ENCODE peak calls at places on chromosomes 1 and 21, in six cellular contexts. V, F, T, R, C and N are unnamed samples. For H3K9me3, the result is how much of the 10 kb centered on the place peaks cover.

GRCh38 chr1:22662318-22662717 is 9.3 kb downstream of the C1QB start:
- DNase-seq in F (no peak), V (no peak), R (no peak), T (no peak), C (no peak), N (peak)

GRCh38 chr1:35350872-35351271 is 82.4 kb downstream of the ZMYM4 start:
- DNase-seq in F (peak), R (no peak), C (peak), T (no peak), V (no peak), N (no peak)

GRCh38 chr1:29121951-29122661 is 1.6 kb downstream of the TMEM200B start:
- DNase-seq in T (peak), R (peak), V (no peak), F (peak), C (peak), N (no peak)

GRCh38 chr1:58618303-58618702 is 41.3 kb upstream of the TACSTD2 start:
- DNase-seq in C (no peak), T (no peak), F (no peak), V (peak), R (peak), N (peak)

GRCh38 chr1:145887631-145888030 is 2.0 kb upstream of the ANKRD35 start:
- DNase-seq in T (no peak), F (no peak), C (no peak), V (no peak), R (no peak), N (no peak)

GRCh38 chr1:31354266-31354665 is 18.6 kb downstream of the FABP3 start:
- DNase-seq in F (no peak), R (peak), T (no peak), C (no peak), V (no peak), N (no peak)

GRCh38 chr21:37532868-37533780 is 166.6 kb downstream of the DYRK1A start:
- DNase-seq in T (no peak), C (no peak), R (no peak), V (no peak), F (no peak), N (peak)

GRCh38 chr1:28668956-28669719 is 554 bp downstream of the GMEB1 start:
- DNase-seq in F (peak), T (peak), R (peak), C (peak), V (no peak), N (peak)

GRCh38 chr1:119286587-119287181 is 81.9 kb upstream of the HAO2 start:
- DNase-seq in C (no peak), F (no peak), T (no peak), R (peak), V (no peak), N (no peak)

GRCh38 chr1:234755449-234755863 is 145.5 kb upstream of the IRF2BP2 start:
- DNase-seq in R (peak), C (peak), V (no peak), T (peak), F (peak), N (peak)

GRCh38 chr21:29187939-29188338 is 57.5 kb downstream of the MAP3K7CL start:
- DNase-seq in V (peak), C (no peak), T (peak), R (peak), F (no peak), N (peak)

GRCh38 chr1:206002160-206002559 is 1.0 kb downstream of the RAB7B start:
- DNase-seq in V (peak), R (no peak), T (no peak), F (no peak), C (no peak), N (no peak)

GRCh38 chr1:30414086-30414850 is 309.1 kb downstream of the MATN1 start:
- DNase-seq in R (no peak), C (no peak), F (no peak), V (no peak), T (peak), N (no peak)

GRCh38 chr1:161864577-161864976 is 98.5 kb downstream of the ATF6 start:
- DNase-seq in R (peak), C (peak), V (no peak), T (peak), F (no peak), N (no peak)

GRCh38 chr1:181448461-181448860 is 34.9 kb upstream of the CACNA1E start:
- DNase-seq in R (no peak), F (no peak), C (no peak), T (no peak), V (no peak), N (no peak)

GRCh38 chr1:240008298-240008697 is 83.4 kb upstream of the FMN2 start:
- DNase-seq in V (no peak), F (no peak), T (no peak), R (no peak), C (no peak), N (no peak)

GRCh38 chr1:100188617-100189016 is 10.6 kb upstream of the LRRC39 start:
- DNase-seq in F (peak), C (peak), T (no peak), V (no peak), R (peak), N (no peak)

GRCh38 chr1:46203738-46204405 is 738 bp downstream of the LURAP1 start:
- DNase-seq in T (no peak), R (no peak), C (no peak), V (no peak), F (no peak), N (no peak)

GRCh38 chr1:32241011-32241763 is 5.8 kb upstream of the FAM167B start:
- DNase-seq in F (peak), R (peak), T (peak), V (peak), C (peak), N (peak)

GRCh38 chr1:201876148-201876547 is 12.6 kb upstream of the SHISA4 start:
- DNase-seq in F (no peak), V (no peak), T (no peak), R (no peak), C (no peak), N (no peak)

GRCh38 chr1:22821027-22821426 is 110.4 kb downstream of the EPHB2 start:
- DNase-seq in F (no peak), C (no peak), R (no peak), T (no peak), V (no peak), N (no peak)

GRCh38 chr1:154865442-154866256 is 4.4 kb downstream of the KCNN3 start:
- DNase-seq in V (no peak), T (no peak), R (no peak), F (no peak), C (no peak), N (no peak)

GRCh38 chr1:219385786-219386427 is 212.2 kb downstream of the LYPLAL1 start:
- DNase-seq in R (peak), F (peak), C (peak), T (no peak), V (no peak), N (peak)

GRCh38 chr1:150976879-150977694 is 2.5 kb upstream of the CERS2 start:
- DNase-seq in F (peak), C (peak), R (peak), V (peak), T (peak), N (peak)

GRCh38 chr1:10980094-10980577 is 32.3 kb upstream of the TARDBP start:
- DNase-seq in T (peak), V (peak), F (peak), C (peak), R (peak), N (peak)

GRCh38 chr1:38287547-38287946 is 241.0 kb upstream of the POU3F1 start:
- DNase-seq in V (no peak), R (no peak), T (no peak), F (no peak), C (no peak), N (no peak)

GRCh38 chr1:235588156-235588555 is 61.4 kb downstream of the GNG4 start:
- DNase-seq in V (no peak), F (no peak), R (no peak), T (no peak), C (no peak), N (no peak)

GRCh38 chr1:35377553-35377952 is 109.0 kb downstream of the ZMYM4 start:
- DNase-seq in V (no peak), T (no peak), F (no peak), C (no peak), R (no peak), N (no peak)

GRCh38 chr1:152954436-152954835 is 7.4 kb downstream of the SPRR5 start:
- DNase-seq in F (no peak), T (no peak), V (no peak), C (no peak), R (peak), N (no peak)

GRCh38 chr1:224499204-224499603 is 64.6 kb upstream of the WDR26 start:
- DNase-seq in C (no peak), T (no peak), F (no peak), V (no peak), R (no peak), N (no peak)

GRCh38 chr1:224211262-224211962 is 28.4 kb downstream of the DEGS1 start:
- DNase-seq in C (peak), T (no peak), F (no peak), R (peak), V (no peak), N (peak)

GRCh38 chr1:101428562-101428961 is 191.7 kb downstream of the S1PR1 start:
- DNase-seq in R (no peak), T (no peak), V (no peak), F (no peak), C (no peak), N (no peak)

GRCh38 chr1:183444243-183444642 is 26.1 kb upstream of the NMNAT2 start:
- DNase-seq in T (no peak), R (no peak), F (no peak), C (no peak), V (no peak), N (no peak)

GRCh38 chr21:39318091-39318959 is 4.9 kb upstream of the BRWD1 start:
- DNase-seq in V (no peak), R (no peak), C (no peak), F (no peak), T (no peak), N (no peak)

GRCh38 chr1:212368073-212368484 is 46.6 kb downstream of the PACC1 start:
- DNase-seq in T (no peak), R (peak), C (peak), F (peak), V (no peak), N (peak)

GRCh38 chr1:1784933-1785332 is 6.7 kb upstream of the NADK start:
- DNase-seq in T (no peak), V (no peak), R (no peak), F (no peak), C (no peak), N (no peak)

GRCh38 chr1:202873026-202873425 is 15.9 kb downstream of the RABIF start:
- DNase-seq in F (no peak), C (no peak), R (no peak), T (no peak), V (no peak), N (no peak)

GRCh38 chr1:32759997-32760623 is 57.0 kb downstream of the YARS1 start:
- DNase-seq in C (no peak), V (peak), R (peak), F (no peak), T (peak), N (peak)

GRCh38 chr21:26005464-26005863 is 165.1 kb downstream of the APP start:
- DNase-seq in T (no peak), F (no peak), V (no peak), C (no peak), R (no peak), N (no peak)

GRCh38 chr21:43287111-43287973 is 118.5 kb downstream of the CRYAA start:
- DNase-seq in F (no peak), T (no peak), C (no peak), R (no peak), V (no peak), N (no peak)

GRCh38 chr1:17125756-17126237 is 6.5 kb upstream of the PADI2 start:
- DNase-seq in R (peak), T (peak), F (peak), C (peak), V (peak), N (peak)
- TF ChIP-seq CTCF in R (peak), T (peak), F (peak), C (peak), V (peak), N (peak)

DNA sequence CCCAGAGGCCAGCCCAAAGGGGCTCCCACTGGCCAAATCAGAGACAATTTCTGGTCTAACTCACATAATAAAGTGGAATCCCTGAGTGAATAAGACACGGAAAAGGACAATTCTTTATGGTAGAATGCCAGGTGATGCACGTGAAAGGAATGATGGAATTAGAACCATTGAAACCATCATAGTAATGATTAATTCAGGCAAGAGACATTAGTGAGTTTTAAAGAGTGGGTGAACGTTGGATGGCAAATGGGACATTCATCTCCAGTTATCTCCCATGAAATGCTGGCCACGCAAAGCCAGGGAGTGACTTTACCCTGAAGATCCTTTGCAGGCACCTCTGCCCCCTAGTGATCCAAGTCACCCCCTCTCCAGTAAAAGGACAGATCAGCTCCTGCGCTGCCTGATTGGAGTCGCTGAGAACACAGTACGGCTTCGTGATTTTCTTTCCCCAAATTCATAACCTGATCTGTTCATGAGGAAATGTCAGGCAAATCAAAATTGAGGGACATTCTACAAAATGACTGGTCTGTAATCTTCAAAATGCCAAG is 87.5 kb downstream of the AJAP1 start:
- DNase-seq in F (no peak), T (no peak), R (no peak), C (no peak), V (no peak), N (no peak)
- H3K9me3 ChIP-seq in F (under half), T (under half), R (under half), C (under half), V (under half), N (under half)

GRCh38 chr1:229855999-229856650 is 210.9 kb upstream of the GALNT2 start:
- DNase-seq in V (no peak), T (no peak), C (no peak), R (no peak), F (no peak), N (peak)
- H3K27ac ChIP-seq in V (no peak), T (no peak), C (no peak), R (no peak), F (no peak), N (peak)

DNA sequence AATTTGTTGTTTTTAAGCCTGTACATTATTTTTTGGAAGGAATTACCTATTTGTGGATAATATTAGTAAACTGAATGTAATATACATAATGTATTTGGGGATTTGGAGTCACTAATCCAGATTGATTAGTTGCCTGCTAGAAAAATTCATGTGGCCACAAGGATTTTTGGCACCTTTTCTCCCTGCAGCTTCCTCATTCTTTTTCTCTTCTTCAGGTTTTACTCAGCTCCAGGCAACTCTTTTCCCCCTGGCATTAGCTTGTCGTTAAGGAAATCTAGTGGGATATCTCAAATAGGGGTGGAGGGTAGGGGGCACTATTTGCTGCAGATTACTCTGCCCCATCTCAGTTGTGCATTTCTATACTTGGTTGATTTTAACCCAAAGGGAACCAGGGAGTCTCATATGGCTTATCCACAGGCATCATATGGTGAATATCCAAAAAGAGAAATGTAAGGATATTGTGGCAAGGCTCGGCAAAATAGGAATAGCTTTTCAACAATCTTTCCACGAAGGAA is 203.1 kb downstream of the NFIA start:
- DNase-seq in T (no peak), C (no peak), V (no peak), R (no peak), F (no peak), N (no peak)
- TF ChIP-seq CTCF in T (no peak), C (no peak), V (no peak), R (no peak), F (no peak), N (no peak)

DNA sequence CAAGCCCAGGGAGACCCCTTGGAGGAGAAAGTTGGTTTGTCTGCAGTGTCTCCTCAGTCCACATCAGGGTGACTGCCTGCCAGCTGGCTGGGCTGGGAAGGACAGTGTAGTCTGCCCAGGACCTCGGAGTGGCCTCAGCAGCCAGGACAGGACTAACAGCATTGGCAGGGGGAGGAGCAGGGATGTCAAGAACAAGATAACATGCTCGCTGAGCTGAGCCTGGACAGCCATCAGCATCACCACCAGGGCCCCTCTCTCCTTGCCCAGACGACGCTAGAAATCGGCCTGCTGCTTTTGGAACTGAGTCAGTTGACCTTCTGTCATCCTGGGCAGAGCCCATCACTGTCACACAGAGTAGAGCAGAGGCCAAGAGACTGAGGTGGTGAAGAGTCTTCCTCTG is 83.6 kb upstream of the CNTN2 start:
- DNase-seq in T (no peak), C (peak), R (no peak), F (peak), V (no peak), N (no peak)
- H3K9me3 ChIP-seq in T (under half), C (under half), R (under half), F (under half), V (under half), N (under half)

DNA sequence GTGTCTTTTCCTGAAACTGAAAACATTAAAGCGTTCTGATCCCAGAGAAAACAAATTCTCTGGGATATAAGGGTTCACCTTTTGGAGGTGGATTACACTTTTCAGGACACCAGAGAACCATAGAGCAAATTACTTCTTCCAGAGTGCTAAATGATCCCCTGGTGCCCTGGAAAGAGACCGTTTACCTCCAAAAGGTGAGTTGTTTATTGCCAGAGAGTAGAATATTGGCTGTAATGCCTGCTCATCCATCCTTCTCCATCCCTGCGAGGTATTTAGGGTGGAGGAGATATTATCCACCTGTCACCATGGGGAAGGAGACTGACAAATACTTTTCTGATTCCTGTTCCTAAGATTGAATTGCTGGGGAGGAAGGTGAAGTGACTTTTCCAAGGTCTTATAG is 30.4 kb downstream of the PBX1 start:
- DNase-seq in R (no peak), T (no peak), F (no peak), C (no peak), V (no peak), N (no peak)
- H3K27ac ChIP-seq in R (no peak), T (peak), F (peak), C (no peak), V (peak), N (peak)

GRCh38 chr21:41861987-41862386 is 17.2 kb downstream of the PRDM15 start:
- DNase-seq in T (no peak), F (no peak), C (no peak), V (no peak), R (no peak), N (no peak)
- TF ChIP-seq CTCF in T (no peak), F (no peak), C (no peak), V (no peak), R (no peak), N (no peak)

GRCh38 chr1:168161459-168161858 is 17.3 kb upstream of the TIPRL start:
- DNase-seq in V (no peak), C (no peak), T (no peak), R (no peak), F (no peak), N (no peak)

GRCh38 chr1:168159251-168159650 is 19.5 kb upstream of the TIPRL start:
- DNase-seq in T (no peak), C (no peak), F (no peak), V (no peak), R (no peak), N (no peak)

GRCh38 chr1:168159979-168160378 is 18.8 kb upstream of the TIPRL start:
- DNase-seq in T (no peak), C (no peak), V (no peak), F (no peak), R (no peak), N (no peak)

GRCh38 chr1:168155910-168156309 is 19.2 kb upstream of the GPR161 start:
- DNase-seq in F (no peak), R (no peak), C (no peak), V (no peak), T (no peak), N (no peak)

DNA sequence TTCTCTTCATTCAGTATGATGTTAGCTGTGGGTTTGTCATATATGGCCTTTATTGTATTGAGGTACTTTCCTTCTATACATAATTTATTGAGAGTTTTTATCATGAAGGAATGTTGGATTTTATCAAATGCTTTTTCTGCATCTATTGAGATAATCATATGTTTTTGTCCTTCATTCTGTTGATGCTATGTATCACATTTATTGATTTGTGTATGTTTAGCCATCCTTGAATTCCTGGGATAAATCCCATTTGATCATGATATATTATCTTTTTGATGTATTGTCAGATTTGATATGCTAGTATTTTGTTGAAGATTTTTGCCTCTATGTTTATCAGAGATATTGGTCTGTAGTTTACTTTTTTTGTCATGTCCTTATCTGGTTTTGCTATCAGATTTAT is 20.9 kb upstream of the GPR161 start:
- DNase-seq in R (no peak), T (no peak), F (no peak), C (no peak), V (no peak), N (no peak)
- H3K9me3 ChIP-seq in R (under half), T (under half), F (under half), C (under half), V (under half), N (under half)

GRCh38 chr1:231062500-231063270 is 22.6 kb upstream of the FAM89A start:
- DNase-seq in R (no peak), T (no peak), F (no peak), C (no peak), V (no peak), N (no peak)
- H3K27ac ChIP-seq in R (no peak), T (no peak), F (no peak), C (no peak), V (no peak), N (no peak)

DNA sequence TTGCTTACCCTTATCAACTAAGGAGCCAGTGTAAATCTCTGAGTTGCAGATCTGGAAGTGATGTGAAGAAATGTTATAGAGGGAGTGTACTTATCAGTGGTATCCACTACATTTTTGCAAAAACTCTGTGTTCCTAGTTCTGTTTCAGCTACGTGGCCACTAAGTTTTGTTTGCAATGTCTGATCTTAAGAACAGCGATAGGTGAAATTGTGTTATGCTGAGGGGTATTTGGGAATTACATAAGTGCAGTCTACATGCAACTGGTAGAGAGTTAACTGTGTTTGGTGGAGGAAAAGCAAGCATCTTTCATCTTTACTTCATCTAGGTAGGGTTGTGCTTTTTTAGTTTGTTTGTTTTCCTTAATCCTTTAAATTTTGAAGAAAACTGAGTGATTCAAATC is 198.8 kb upstream of the SGIP1 start:
- DNase-seq in F (no peak), R (no peak), T (no peak), C (no peak), V (no peak), N (no peak)
- TF ChIP-seq CTCF in F (no peak), R (no peak), T (no peak), C (no peak), V (no peak), N (no peak)